ENCODE peak calls at places on chromosomes 11 and 22, in four cellular contexts. O is neural crest cell, H is GM12865, D is astrocyte of the spinal cord. V is an unnamed sample.

GRCh38 chr11:20355221-20356219 is 8.0 kb upstream of the HTATIP2 start:
- DNase-seq in D (peak; percentile 58), O (peak; percentile 32), H (peak; percentile 59), V (no peak)

GRCh38 chr11:38759394-38759793 is 2161.4 kb upstream of the RAG2 start:
- DNase-seq in H (no peak), O (no peak), D (no peak), V (no peak)

GRCh38 chr11:87039371-87039770 is 1.6 kb downstream of the TMEM135 start:
- DNase-seq in H (no peak), O (no peak), D (peak; percentile 9), V (no peak)

GRCh38 chr11:103091441-103091809 is 535 bp downstream of the DCUN1D5 start:
- DNase-seq in D (peak; percentile 22), O (peak; percentile 9), H (peak; percentile 59), V (peak; percentile 24)

GRCh38 chr11:78203184-78203583 is 14.5 kb downstream of the USP35 start:
- DNase-seq in O (no peak), H (no peak), D (no peak), V (no peak)

GRCh38 chr11:65546217-65546958 is 11.8 kb downstream of the LTBP3 start:
- DNase-seq in H (peak; percentile 94), O (peak; percentile 80), D (no peak), V (peak; percentile 91)

GRCh38 chr11:61142424-61142823 is 18.8 kb downstream of the VPS37C start:
- DNase-seq in H (no peak), O (no peak), D (no peak), V (no peak)

GRCh38 chr11:7467652-7468051 is 17.7 kb upstream of the OLFML1 start:
- DNase-seq in H (peak; percentile 51), D (no peak), O (no peak), V (no peak)

GRCh38 chr22:46293591-46294260 is 2.9 kb upstream of the GTSE1 start:
- DNase-seq in D (peak; percentile 59), O (no peak), H (no peak), V (no peak)

GRCh38 chr11:47234669-47235075 is 13.9 kb downstream of the ACP2 start:
- DNase-seq in H (no peak), D (peak; percentile 54), O (no peak), V (no peak)

GRCh38 chr11:8459711-8460399 is 134.2 kb downstream of the STK33 start:
- DNase-seq in H (no peak), D (no peak), O (no peak), V (no peak)

GRCh38 chr22:19477321-19478085 is 1.5 kb downstream of the UFD1 start:
- DNase-seq in D (peak; percentile 21), O (no peak), H (peak; percentile 22), V (no peak)

GRCh38 chr11:132307309-132308020 is 937.0 kb downstream of the NTM start:
- DNase-seq in D (no peak), O (no peak), H (no peak), V (no peak)

GRCh38 chr11:28833670-28834069 is 725.5 kb downstream of the METTL15 start:
- DNase-seq in H (no peak), O (no peak), D (peak; percentile 94), V (no peak)

GRCh38 chr11:77115181-77115611 is 12.6 kb downstream of the OMP start:
- DNase-seq in H (no peak), D (no peak), O (no peak), V (no peak)

GRCh38 chr22:50085211-50085999 is at the start of gene MLC1:
- DNase-seq in H (no peak), O (no peak), D (no peak), V (no peak)

GRCh38 chr11:44361883-44362282 is 51.9 kb upstream of the ALX4 start:
- DNase-seq in H (no peak), D (no peak), O (no peak), V (no peak)

GRCh38 chr22:30340911-30341685 is 14.4 kb upstream of the TBC1D10A start:
- DNase-seq in O (no peak), H (no peak), D (no peak), V (no peak)

GRCh38 chr22:46674906-46675305 is 54.7 kb downstream of the GRAMD4 start:
- DNase-seq in D (no peak), O (no peak), H (no peak), V (no peak)

GRCh38 chr11:28877366-28877765 is 769.2 kb downstream of the METTL15 start:
- DNase-seq in H (no peak), D (no peak), O (no peak), V (no peak)

GRCh38 chr11:70170596-70171210 is 32.4 kb upstream of the FADD start:
- DNase-seq in O (no peak), H (no peak), D (no peak), V (no peak)

GRCh38 chr11:68690671-68691401 is 6.5 kb downstream of the GAL start:
- DNase-seq in D (no peak), H (no peak), O (no peak), V (no peak)
- TF ChIP-seq CTCF in D (no peak), H (no peak), O (no peak), V (no peak)

GRCh38 chr11:99366476-99366992 is 345.8 kb downstream of the CNTN5 start:
- DNase-seq in H (no peak), D (no peak), O (no peak), V (no peak)

GRCh38 chr11:99371257-99371656 is 350.5 kb downstream of the CNTN5 start:
- DNase-seq in D (no peak), H (no peak), O (no peak), V (no peak)

GRCh38 chr11:99370557-99371200 is 349.9 kb downstream of the CNTN5 start:
- DNase-seq in O (no peak), H (no peak), D (peak; percentile 83), V (no peak)

GRCh38 chr11:99368579-99368978 is 347.8 kb downstream of the CNTN5 start:
- DNase-seq in O (no peak), D (peak; percentile 76), H (no peak), V (no peak)
- TF ChIP-seq CTCF in O (no peak), D (no peak), H (no peak), V (no peak)

GRCh38 chr11:62505784-62506145 is 40.8 kb downstream of the AHNAK start:
- DNase-seq in H (no peak), O (no peak), D (no peak), V (no peak)
- TF ChIP-seq CTCF in H (no peak), O (no peak), D (no peak), V (no peak)

GRCh38 chr11:83711035-83711630 is 425.0 kb upstream of the CCDC90B start:
- DNase-seq in D (no peak), O (no peak), H (no peak), V (no peak)
- TF ChIP-seq CTCF in D (no peak), O (no peak), H (peak; percentile 1), V (peak; percentile 24)

DNA sequence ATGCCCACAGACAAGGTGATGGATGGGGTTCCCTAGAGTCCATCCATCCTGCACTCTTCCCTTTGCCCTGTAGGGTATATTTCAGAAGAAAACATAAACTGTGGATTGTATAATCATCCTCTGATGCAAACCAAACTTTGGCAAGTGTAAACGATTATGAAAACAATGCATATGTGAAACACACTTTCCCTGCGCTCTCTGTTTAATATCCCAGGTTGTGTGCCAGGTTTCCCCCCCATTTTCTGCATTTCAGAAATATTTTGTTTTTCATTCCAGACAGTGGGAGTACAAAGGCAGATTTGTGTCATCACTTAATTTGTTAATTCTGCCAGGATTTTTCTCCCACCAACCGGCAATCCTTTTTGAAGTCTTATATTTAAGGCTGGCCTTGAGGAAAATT is 110.0 kb downstream of the LDLRAD3 start:
- DNase-seq in D (no peak), O (no peak), H (no peak), V (no peak)
- TF ChIP-seq CTCF in D (no peak), O (no peak), H (no peak), V (no peak)

GRCh38 chr11:16881074-16881709 is 133.0 kb downstream of the PLEKHA7 start:
- DNase-seq in H (peak; percentile 56), O (no peak), D (peak; percentile 72), V (no peak)
- TF ChIP-seq CTCF in H (peak; percentile 8), O (no peak), D (peak; percentile 44), V (peak; percentile 22)

DNA sequence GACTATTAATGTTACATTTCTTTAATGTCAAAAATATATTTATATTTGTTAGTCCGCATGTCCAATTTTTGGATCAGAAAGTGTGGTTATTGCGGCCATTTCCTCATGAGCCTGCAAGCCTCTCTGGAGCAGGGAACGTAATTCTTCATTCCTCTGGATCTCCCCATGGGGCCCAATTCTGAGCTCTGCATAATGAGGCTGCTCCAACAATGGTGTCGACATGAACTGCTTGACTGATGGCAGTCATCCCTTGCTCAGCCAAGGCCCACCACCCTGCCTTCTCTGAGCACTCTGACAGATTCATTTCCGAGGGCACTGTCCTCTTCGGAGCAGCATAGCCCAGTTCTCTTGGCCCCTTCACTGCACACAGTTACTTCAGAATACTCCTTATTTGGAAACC is 3.1 kb upstream of the HEPACAM start:
- DNase-seq in H (no peak), O (no peak), D (no peak), V (no peak)
- TF ChIP-seq CTCF in H (no peak), O (no peak), D (no peak), V (no peak)

GRCh38 chr11:120259988-120260565 is 20.1 kb downstream of the POU2F3 start:
- DNase-seq in H (no peak), O (no peak), D (no peak), V (no peak)

GRCh38 chr11:120257346-120257745 is 17.4 kb downstream of the POU2F3 start:
- DNase-seq in D (no peak), O (no peak), H (no peak), V (no peak)

GRCh38 chr11:120256779-120257178 is 16.8 kb downstream of the POU2F3 start:
- DNase-seq in O (no peak), H (no peak), D (no peak), V (no peak)

GRCh38 chr11:120259241-120259640 is 19.3 kb downstream of the POU2F3 start:
- DNase-seq in O (no peak), H (no peak), D (no peak), V (no peak)

DNA sequence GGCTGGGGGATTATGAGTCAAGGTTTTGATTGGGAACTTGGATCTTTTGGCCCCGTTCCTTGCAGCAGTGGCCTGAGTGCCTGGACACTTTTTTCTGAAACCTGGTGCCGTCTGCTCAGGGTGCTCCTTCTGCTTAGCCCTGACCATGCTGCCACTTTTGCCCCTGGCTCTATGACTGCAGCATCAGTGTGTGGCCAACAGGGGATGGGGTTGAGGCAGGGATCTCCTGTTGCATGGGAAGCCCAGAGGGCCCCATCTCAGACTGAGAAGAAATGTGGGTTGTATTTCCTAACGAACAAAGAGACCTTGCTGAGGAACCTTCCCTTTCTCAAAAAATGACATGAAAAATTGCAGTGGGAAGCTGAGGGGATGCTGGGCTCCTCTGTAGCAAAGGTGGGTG is 18.7 kb downstream of the POU2F3 start:
- DNase-seq in O (no peak), H (no peak), D (no peak), V (no peak)
- TF ChIP-seq CTCF in O (no peak), H (no peak), D (no peak), V (peak; percentile 6)

V was measured in progenitor cell of endocrine pancreas.